ENCODE peak calls at places on chromosomes 1 and 21, in six cellular contexts. W is GM12878, G is HepG2, J is upper lobe of left lung, H is K562, C is A549. X is an unnamed sample.

GRCh38 chr1:88888755-88889154 is 2.6 kb downstream of the GTF2B start:
- ATAC-seq in W (peak; percentile 22), G (no peak), J (no peak), C (no peak), H (peak; percentile 8), X (no peak)

GRCh38 chr1:58943776-58944175 is 159.9 kb upstream of the JUN start:
- ATAC-seq in G (no peak), C (no peak), J (no peak), H (peak; percentile 51), W (no peak), X (no peak)

GRCh38 chr21:43921602-43921978 is 56.6 kb downstream of the AGPAT3 start:
- ATAC-seq in H (no peak), G (peak; percentile 81), W (peak; percentile 51), J (no peak), C (no peak), X (no peak)

GRCh38 chr1:159084867-159085266 is 8.3 kb upstream of the AIM2 start:
- ATAC-seq in J (no peak), G (no peak), W (no peak), C (no peak), H (no peak), X (peak; percentile 39)

GRCh38 chr21:36517366-36518075 is 37.6 kb upstream of the CLDN14 start:
- ATAC-seq in W (no peak), C (no peak), J (no peak), G (no peak), H (no peak), X (no peak)

GRCh38 chr1:87688136-87688535 is 359.5 kb downstream of the LMO4 start:
- ATAC-seq in W (no peak), G (no peak), H (no peak), C (no peak), J (no peak), X (no peak)

GRCh38 chr1:182716740-182717720 is 32.6 kb upstream of the RGS8 start:
- ATAC-seq in W (peak; percentile 62), H (no peak), J (no peak), G (no peak), C (no peak), X (no peak)

GRCh38 chr1:6280761-6281451 is 20.0 kb upstream of the GPR153 start:
- ATAC-seq in C (peak; percentile 68), H (peak; percentile 95), J (no peak), G (peak; percentile 88), W (no peak), X (no peak)

GRCh38 chr1:68725353-68725752 is 228.5 kb upstream of the DEPDC1 start:
- ATAC-seq in W (no peak), H (no peak), C (no peak), G (no peak), J (no peak), X (no peak)

GRCh38 chr21:41304068-41304720 is 12.4 kb upstream of the FAM3B start:
- ATAC-seq in J (peak; percentile 34), W (no peak), H (no peak), C (no peak), G (no peak), X (no peak)

GRCh38 chr1:44249543-44249942 is 36.3 kb downstream of the DMAP1 start:
- ATAC-seq in J (no peak), G (peak; percentile 45), W (no peak), C (no peak), H (peak; percentile 78), X (no peak)

GRCh38 chr1:30853350-30853749 is 55.2 kb downstream of the SDC3 start:
- ATAC-seq in H (peak; percentile 10), G (peak; percentile 83), C (no peak), J (no peak), W (no peak), X (no peak)

GRCh38 chr1:209634005-209634737 is 18.1 kb downstream of the LAMB3 start:
- ATAC-seq in G (no peak), C (no peak), W (no peak), J (peak; percentile 5), H (no peak), X (no peak)

GRCh38 chr1:63859480-63860275 is 85.9 kb downstream of the ROR1 start:
- ATAC-seq in C (no peak), G (no peak), H (no peak), W (no peak), J (no peak), X (no peak)

GRCh38 chr1:236502579-236502971 is 21.2 kb upstream of the LGALS8 start:
- ATAC-seq in G (peak; percentile 72), J (no peak), C (no peak), H (no peak), W (no peak), X (peak; percentile 43)

GRCh38 chr21:17467829-17468228 is 45.0 kb upstream of the CXADR start:
- ATAC-seq in W (no peak), H (no peak), J (peak; percentile 27), G (peak; percentile 10), C (no peak), X (no peak)

GRCh38 chr1:965526-966134 is 652 bp upstream of the PLEKHN1 start:
- ATAC-seq in C (peak; percentile 2), H (no peak), J (no peak), W (no peak), G (no peak), X (no peak)

GRCh38 chr1:86542626-86543025 is 4.3 kb upstream of the CLCA4 start:
- ATAC-seq in G (no peak), J (no peak), H (no peak), C (no peak), W (no peak), X (no peak)

GRCh38 chr1:67514299-67514698 is 84.1 kb upstream of the SERBP1 start:
- ATAC-seq in J (no peak), H (no peak), C (peak; percentile 76), W (no peak), G (peak; percentile 98), X (no peak)

GRCh38 chr1:48931571-48932251 is 155.0 kb upstream of the BEND5 start:
- ATAC-seq in H (no peak), W (no peak), J (peak; percentile 58), G (no peak), C (peak; percentile 80), X (peak; percentile 57)

GRCh38 chr1:161216945-161217712 is 2.0 kb downstream of the FCER1G start:
- ATAC-seq in G (peak; percentile 17), C (peak; percentile 36), W (peak; percentile 95), H (peak; percentile 36), J (peak; percentile 75), X (peak; percentile 72)

GRCh38 chr1:172466795-172467407 is 23.0 kb upstream of the PIGC start:
- ATAC-seq in J (no peak), C (peak; percentile 61), G (peak; percentile 68), W (no peak), H (no peak), X (no peak)

GRCh38 chr1:230263573-230264195 is 162.4 kb downstream of the PGBD5 start:
- ATAC-seq in C (no peak), W (no peak), J (no peak), G (no peak), H (no peak), X (no peak)
- H3K4me1 ChIP-seq in C (peaks cover 3% of the 10 kb centered on the region), W (no peaks in the 10 kb centered on the region), J (peaks cover 3% of the 10 kb centered on the region), G (no peaks in the 10 kb centered on the region), H (peaks cover 16% of the 10 kb centered on the region), X (no peaks in the 10 kb centered on the region)

GRCh38 chr1:18041107-18041506 is 66.5 kb upstream of the IGSF21 start:
- ATAC-seq in J (peak; percentile 20), G (no peak), H (no peak), W (peak; percentile 81), C (no peak), X (peak; percentile 81)
- TF ChIP-seq EP300 in J (peak; percentile 15), G (no peak), H (no peak), W (no peak), C (no peak), X (no peak)

DNA sequence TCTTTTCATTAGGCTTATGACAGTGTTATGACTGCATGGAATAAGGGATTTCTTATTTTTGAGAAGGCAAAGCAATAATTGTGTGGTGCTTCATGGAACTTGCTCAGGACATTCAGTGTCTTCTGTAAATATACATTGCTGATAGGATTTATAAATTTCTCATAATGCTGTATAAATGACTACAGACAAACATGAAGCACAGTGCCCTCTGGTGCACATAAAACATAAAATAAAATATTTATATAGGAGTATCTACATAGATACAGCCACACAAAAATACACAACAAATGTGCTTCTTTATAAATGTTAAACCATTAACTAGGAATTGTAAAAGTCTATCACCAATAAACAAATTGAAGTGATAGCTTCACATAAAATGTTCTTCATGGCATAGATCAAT is 24.1 kb downstream of the BRINP3 start:
- ATAC-seq in H (no peak), G (no peak), C (peak; percentile 64), J (no peak), W (no peak), X (no peak)
- H3K4me1 ChIP-seq in H (no peaks in the 10 kb centered on the region), G (peaks cover 9% of the 10 kb centered on the region), C (no peaks in the 10 kb centered on the region), J (no peaks in the 10 kb centered on the region), W (no peaks in the 10 kb centered on the region), X (no peaks in the 10 kb centered on the region)

GRCh38 chr1:41534181-41535076 is 49.9 kb upstream of the EDN2 start:
- ATAC-seq in G (no peak), W (no peak), J (no peak), H (no peak), C (no peak), X (no peak)
- TF ChIP-seq EP300 in G (no peak), W (no peak), J (no peak), H (no peak), C (no peak), X (no peak)

GRCh38 chr1:51957618-51958017 is 32.9 kb downstream of the RAB3B start:
- ATAC-seq in G (no peak), W (no peak), J (no peak), H (peak; percentile 72), C (no peak), X (no peak)
- H3K4me1 ChIP-seq in G (no peaks in the 10 kb centered on the region), W (peaks cover 28% of the 10 kb centered on the region), J (no peaks in the 10 kb centered on the region), H (peaks cover 8% of the 10 kb centered on the region), C (peaks cover 6% of the 10 kb centered on the region), X (no peaks in the 10 kb centered on the region)

DNA sequence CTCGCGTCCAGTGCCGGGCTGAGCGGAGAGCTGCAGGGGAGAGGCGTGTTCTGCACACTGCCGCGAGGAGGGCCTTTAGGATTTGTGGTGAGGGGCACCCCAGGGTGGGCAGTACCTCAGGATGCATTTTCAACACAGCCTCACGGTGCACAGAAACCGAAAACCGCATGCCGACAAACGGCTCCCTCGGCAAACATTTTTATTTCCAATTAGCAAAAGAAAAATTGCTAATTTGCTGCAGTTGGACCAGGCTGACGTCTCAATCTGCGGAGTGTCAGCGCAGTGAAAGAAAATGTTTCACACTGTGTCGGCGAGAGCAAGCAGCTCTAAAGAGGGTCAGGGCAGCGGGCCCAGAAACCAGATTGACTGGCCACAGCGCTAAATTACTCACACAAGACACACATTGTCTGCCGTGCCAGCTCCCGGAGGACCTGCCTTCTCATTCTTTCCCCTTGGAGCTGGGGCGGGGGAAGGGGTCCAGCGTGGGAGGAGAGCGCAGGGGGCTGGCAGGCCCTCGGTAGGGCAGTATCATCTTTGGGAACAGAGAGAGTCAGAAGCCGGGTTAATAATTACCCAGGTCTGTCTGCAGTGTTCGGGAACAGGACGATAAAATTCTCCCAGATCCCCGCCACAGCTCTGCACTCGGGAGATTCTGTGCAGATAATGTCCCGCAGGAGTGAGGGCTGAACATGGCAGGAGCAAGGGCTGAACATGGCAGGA is 150.2 kb downstream of the PRDM16 start:
- ATAC-seq in W (no peak), J (peak; percentile 67), C (no peak), G (peak; percentile 79), H (no peak), X (peak; percentile 39)
- TF ChIP-seq EP300 in W (no peak), J (no peak), C (no peak), G (no peak), H (no peak), X (no peak)

GRCh38 chr1:211833174-211833820 is 2.7 kb upstream of the LPGAT1 start:
- ATAC-seq in W (peak; percentile 5), G (no peak), H (no peak), C (no peak), J (no peak), X (no peak)
- H3K4me1 ChIP-seq in W (peaks cover 28% of the 10 kb centered on the region), G (peaks cover 15% of the 10 kb centered on the region), H (peaks cover 18% of the 10 kb centered on the region), C (peaks cover 15% of the 10 kb centered on the region), J (peaks cover 8% of the 10 kb centered on the region), X (peaks cover 23% of the 10 kb centered on the region)

GRCh38 chr1:245235156-245235555 is 80.4 kb downstream of the KIF26B start:
- ATAC-seq in G (no peak), J (peak; percentile 49), H (no peak), C (no peak), W (no peak), X (no peak)
- TF ChIP-seq EP300 in G (no peak), J (no peak), H (no peak), C (no peak), W (no peak), X (no peak)

X was measured in gastroesophageal sphincter.